ENCODE peak calls at places on chromosomes 13 and 19, in seven cellular contexts. One of them, this sample, is unnamed.

GRCh38 chr13:53197424-53197823 is 168.8 kb downstream of the OLFM4 start:
- DNase-seq in breast epithelium: no peak
- DNase-seq in upper lobe of left lung: no peak
- DNase-seq in esophagus squamous epithelium: no peak
- DNase-seq in stomach: no peak
- DNase-seq in Peyer's patch: no peak
- DNase-seq in ovary: no peak
- DNase-seq in this sample: no peak

GRCh38 chr13:60679928-60680693 is 283.1 kb downstream of the TDRD3 start:
- DNase-seq in breast epithelium: no peak
- DNase-seq in upper lobe of left lung: no peak
- DNase-seq in esophagus squamous epithelium: no peak
- DNase-seq in stomach: no peak
- DNase-seq in Peyer's patch: no peak
- DNase-seq in ovary: no peak
- DNase-seq in this sample: no peak

GRCh38 chr19:40374084-40374483 is 15.9 kb downstream of the HIPK4 start:
- DNase-seq in breast epithelium: no peak
- DNase-seq in upper lobe of left lung: no peak
- DNase-seq in esophagus squamous epithelium: no peak
- DNase-seq in stomach: no peak
- DNase-seq in Peyer's patch: no peak
- DNase-seq in ovary: no peak
- DNase-seq in this sample: no peak

GRCh38 chr19:7013678-7014077 is 7.6 kb downstream of the MBD3L2B start:
- DNase-seq in breast epithelium: no peak
- DNase-seq in upper lobe of left lung: no peak
- DNase-seq in esophagus squamous epithelium: no peak
- DNase-seq in stomach: no peak
- DNase-seq in Peyer's patch: no peak
- DNase-seq in ovary: no peak
- DNase-seq in this sample: no peak

GRCh38 chr19:55156202-55157063 is 1.1 kb downstream of the TNNI3 start:
- DNase-seq in breast epithelium: no peak
- DNase-seq in upper lobe of left lung: peak
- DNase-seq in esophagus squamous epithelium: no peak
- DNase-seq in stomach: peak
- DNase-seq in Peyer's patch: peak
- DNase-seq in ovary: no peak
- DNase-seq in this sample: peak

GRCh38 chr19:6476155-6476895 is 5.3 kb downstream of the DENND1C start:
- DNase-seq in breast epithelium: peak
- DNase-seq in upper lobe of left lung: peak
- DNase-seq in esophagus squamous epithelium: no peak
- DNase-seq in stomach: peak
- DNase-seq in Peyer's patch: peak
- DNase-seq in ovary: peak
- DNase-seq in this sample: peak

GRCh38 chr13:113597386-113598080 is 13.0 kb downstream of the TFDP1 start:
- DNase-seq in breast epithelium: no peak
- DNase-seq in upper lobe of left lung: peak
- DNase-seq in esophagus squamous epithelium: no peak
- DNase-seq in stomach: no peak
- DNase-seq in Peyer's patch: no peak
- DNase-seq in ovary: no peak
- DNase-seq in this sample: no peak

GRCh38 chr13:42001580-42001979 is 40.7 kb upstream of the VWA8 start:
- DNase-seq in breast epithelium: no peak
- DNase-seq in upper lobe of left lung: peak
- DNase-seq in esophagus squamous epithelium: no peak
- DNase-seq in stomach: no peak
- DNase-seq in Peyer's patch: no peak
- DNase-seq in ovary: peak
- DNase-seq in this sample: no peak

GRCh38 chr19:48121909-48122371 is 11.3 kb upstream of the PLA2G4C start:
- DNase-seq in breast epithelium: peak
- DNase-seq in upper lobe of left lung: peak
- DNase-seq in esophagus squamous epithelium: no peak
- DNase-seq in stomach: no peak
- DNase-seq in Peyer's patch: no peak
- DNase-seq in ovary: no peak
- DNase-seq in this sample: no peak

GRCh38 chr13:77001963-77002587 is 10.2 kb downstream of the CLN5 start:
- DNase-seq in breast epithelium: no peak
- DNase-seq in upper lobe of left lung: no peak
- DNase-seq in esophagus squamous epithelium: no peak
- DNase-seq in stomach: no peak
- DNase-seq in Peyer's patch: no peak
- DNase-seq in ovary: no peak
- DNase-seq in this sample: no peak

GRCh38 chr19:9132422-9132821 is 5.7 kb upstream of the OR7G3 start:
- DNase-seq in breast epithelium: no peak
- DNase-seq in upper lobe of left lung: no peak
- DNase-seq in esophagus squamous epithelium: no peak
- DNase-seq in stomach: no peak
- DNase-seq in Peyer's patch: no peak
- DNase-seq in ovary: no peak
- DNase-seq in this sample: no peak

GRCh38 chr19:35272122-35272715 is 3.5 kb downstream of the USF2 start:
- DNase-seq in breast epithelium: no peak
- DNase-seq in upper lobe of left lung: no peak
- DNase-seq in esophagus squamous epithelium: no peak
- DNase-seq in stomach: no peak
- DNase-seq in Peyer's patch: no peak
- DNase-seq in ovary: no peak
- DNase-seq in this sample: no peak

GRCh38 chr13:31310781-31311180 is 111.0 kb downstream of the B3GLCT start:
- DNase-seq in breast epithelium: peak
- DNase-seq in upper lobe of left lung: no peak
- DNase-seq in esophagus squamous epithelium: no peak
- DNase-seq in stomach: no peak
- DNase-seq in Peyer's patch: no peak
- DNase-seq in ovary: no peak
- DNase-seq in this sample: no peak

GRCh38 chr13:110826861-110827672 is 87.8 kb downstream of the ANKRD10 start:
- DNase-seq in breast epithelium: no peak
- DNase-seq in upper lobe of left lung: no peak
- DNase-seq in esophagus squamous epithelium: no peak
- DNase-seq in stomach: peak
- DNase-seq in Peyer's patch: no peak
- DNase-seq in ovary: no peak
- DNase-seq in this sample: peak

GRCh38 chr19:54952591-54953344 is 5.4 kb upstream of the NLRP7 start:
- DNase-seq in breast epithelium: no peak
- DNase-seq in upper lobe of left lung: peak
- DNase-seq in esophagus squamous epithelium: no peak
- DNase-seq in stomach: no peak
- DNase-seq in Peyer's patch: no peak
- DNase-seq in ovary: no peak
- DNase-seq in this sample: no peak

GRCh38 chr13:33575378-33575777 is 242.6 kb upstream of the RFC3 start:
- DNase-seq in breast epithelium: no peak
- DNase-seq in upper lobe of left lung: no peak
- DNase-seq in esophagus squamous epithelium: no peak
- DNase-seq in stomach: no peak
- DNase-seq in Peyer's patch: no peak
- DNase-seq in ovary: no peak
- DNase-seq in this sample: no peak

GRCh38 chr19:47210689-47211316 is 20.2 kb downstream of the BBC3 start:
- DNase-seq in breast epithelium: peak
- DNase-seq in upper lobe of left lung: peak
- DNase-seq in esophagus squamous epithelium: no peak
- DNase-seq in stomach: peak
- DNase-seq in Peyer's patch: peak
- DNase-seq in ovary: peak
- DNase-seq in this sample: peak

GRCh38 chr13:31968473-31968872 is 63.1 kb upstream of the FRY start:
- DNase-seq in breast epithelium: no peak
- DNase-seq in upper lobe of left lung: peak
- DNase-seq in esophagus squamous epithelium: no peak
- DNase-seq in stomach: peak
- DNase-seq in Peyer's patch: peak
- DNase-seq in ovary: no peak
- DNase-seq in this sample: peak

GRCh38 chr13:76425930-76426329 is 460.3 kb downstream of the KCTD12 start:
- DNase-seq in breast epithelium: no peak
- DNase-seq in upper lobe of left lung: no peak
- DNase-seq in esophagus squamous epithelium: no peak
- DNase-seq in stomach: no peak
- DNase-seq in Peyer's patch: no peak
- DNase-seq in ovary: no peak
- DNase-seq in this sample: no peak

GRCh38 chr13:74324338-74324737 is 190.1 kb upstream of the KLF12 start:
- DNase-seq in breast epithelium: no peak
- DNase-seq in upper lobe of left lung: no peak
- DNase-seq in esophagus squamous epithelium: no peak
- DNase-seq in stomach: no peak
- DNase-seq in Peyer's patch: no peak
- DNase-seq in ovary: no peak
- DNase-seq in this sample: no peak

GRCh38 chr13:74322562-74322961 is 188.4 kb upstream of the KLF12 start:
- DNase-seq in breast epithelium: no peak
- DNase-seq in upper lobe of left lung: no peak
- DNase-seq in esophagus squamous epithelium: no peak
- DNase-seq in stomach: no peak
- DNase-seq in Peyer's patch: no peak
- DNase-seq in ovary: no peak
- DNase-seq in this sample: no peak

GRCh38 chr13:74316531-74316930 is 182.3 kb upstream of the KLF12 start:
- DNase-seq in breast epithelium: no peak
- DNase-seq in upper lobe of left lung: no peak
- DNase-seq in esophagus squamous epithelium: no peak
- DNase-seq in stomach: no peak
- DNase-seq in Peyer's patch: no peak
- DNase-seq in ovary: no peak
- DNase-seq in this sample: no peak

GRCh38 chr13:74325106-74325505 is 190.9 kb upstream of the KLF12 start:
- DNase-seq in breast epithelium: no peak
- DNase-seq in upper lobe of left lung: no peak
- DNase-seq in esophagus squamous epithelium: no peak
- DNase-seq in stomach: no peak
- DNase-seq in Peyer's patch: no peak
- DNase-seq in ovary: peak
- DNase-seq in this sample: peak

DNA sequence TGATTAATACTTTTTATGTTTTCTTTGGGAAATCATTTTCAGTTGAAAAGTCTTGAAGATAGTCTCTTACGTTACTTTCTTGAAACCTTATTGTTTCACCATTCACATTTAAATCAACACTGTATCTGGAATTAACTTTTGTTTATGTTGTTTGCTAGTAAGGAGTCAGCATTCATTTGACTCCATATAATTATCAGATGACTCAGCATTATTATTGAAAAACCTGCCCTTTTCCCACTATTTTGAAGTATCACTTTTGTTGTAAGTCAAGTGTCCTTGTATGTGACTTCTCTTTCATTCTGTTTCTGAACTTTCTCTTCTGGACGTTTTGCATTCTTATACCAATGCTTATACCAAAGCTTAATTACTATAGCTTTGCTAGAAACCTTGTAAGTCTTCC is 186.1 kb upstream of the KLF12 start:
- DNase-seq in breast epithelium: no peak
- DNase-seq in upper lobe of left lung: no peak
- DNase-seq in esophagus squamous epithelium: no peak
- DNase-seq in stomach: no peak
- DNase-seq in Peyer's patch: no peak
- DNase-seq in ovary: no peak
- DNase-seq in this sample: no peak
- TF ChIP-seq POLR2A in breast epithelium: no peak
- TF ChIP-seq POLR2A in upper lobe of left lung: no peak
- TF ChIP-seq POLR2A in esophagus squamous epithelium: no peak
- TF ChIP-seq POLR2A in stomach: no peak
- TF ChIP-seq POLR2A in Peyer's patch: no peak
- TF ChIP-seq POLR2A in ovary: no peak
- TF ChIP-seq POLR2A in this sample: no peak

DNA sequence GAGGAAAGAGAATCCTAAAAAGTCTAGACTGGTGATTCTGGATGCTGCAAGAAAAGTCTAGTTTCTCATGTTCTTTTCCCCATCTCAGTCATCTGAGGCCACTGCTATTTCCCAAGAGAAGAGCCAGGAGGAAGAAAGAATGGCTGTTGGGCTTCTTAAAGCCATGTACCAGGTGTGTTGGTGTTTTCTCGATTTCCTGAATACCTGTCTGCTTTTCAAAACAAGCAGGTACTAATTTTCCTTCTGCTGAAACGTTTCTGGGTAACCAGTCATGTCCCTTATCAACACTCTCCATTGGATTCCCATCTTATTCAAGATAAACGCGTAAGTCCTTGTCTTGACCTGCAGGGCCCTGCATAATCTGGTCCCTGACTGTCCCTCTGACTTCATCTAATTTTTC is 1.1 kb downstream of the ZNF570 start:
- DNase-seq in breast epithelium: no peak
- DNase-seq in upper lobe of left lung: no peak
- DNase-seq in esophagus squamous epithelium: no peak
- DNase-seq in stomach: no peak
- DNase-seq in Peyer's patch: no peak
- DNase-seq in ovary: no peak
- DNase-seq in this sample: no peak
- H3K4me3 ChIP-seq in breast epithelium: peak
- H3K4me3 ChIP-seq in upper lobe of left lung: no peak
- H3K4me3 ChIP-seq in esophagus squamous epithelium: peak
- H3K4me3 ChIP-seq in stomach: peak
- H3K4me3 ChIP-seq in Peyer's patch: peak
- H3K4me3 ChIP-seq in ovary: no peak
- H3K4me3 ChIP-seq in this sample: no peak

DNA sequence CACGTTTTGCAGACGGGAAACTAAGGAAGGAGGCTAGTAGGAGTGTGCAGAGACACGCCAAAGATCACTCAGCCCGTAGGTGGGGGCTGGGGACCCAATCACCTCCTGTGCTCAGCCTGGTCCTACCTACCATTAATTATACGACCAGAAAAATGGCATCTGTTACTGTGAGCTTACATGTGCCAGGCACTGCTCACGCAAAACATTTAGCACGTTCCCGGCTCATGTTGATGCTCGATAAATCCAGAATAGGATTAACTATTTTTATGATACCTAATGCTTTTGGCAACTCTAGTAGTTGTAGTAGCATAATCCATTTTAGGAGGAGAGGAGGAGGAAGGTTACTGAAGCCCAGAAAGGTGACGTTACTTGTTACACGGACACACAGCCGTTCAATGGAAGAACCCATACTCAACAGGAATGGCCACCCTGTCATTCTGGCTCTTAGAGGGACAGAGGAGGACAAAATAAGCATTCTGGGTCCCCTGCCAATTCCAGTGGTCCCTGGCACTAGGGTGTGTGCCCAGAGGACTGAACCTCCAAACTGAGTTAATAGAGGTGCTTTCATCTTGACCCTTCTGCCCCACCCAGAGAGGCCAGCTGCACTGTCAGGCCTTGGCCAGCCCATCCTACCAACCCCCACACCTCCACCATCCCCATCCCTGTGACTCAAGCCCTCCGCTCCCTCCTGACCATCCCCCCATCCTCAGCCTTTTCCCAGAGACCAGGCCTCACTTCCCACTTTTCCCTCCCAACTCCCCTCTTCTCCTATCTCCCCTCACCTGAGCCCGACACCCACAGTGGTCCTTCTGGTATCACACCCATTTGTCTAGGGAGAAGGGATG is 5.0 kb upstream of the EML2 start:
- DNase-seq in breast epithelium: no peak
- DNase-seq in upper lobe of left lung: no peak
- DNase-seq in esophagus squamous epithelium: no peak
- DNase-seq in stomach: no peak
- DNase-seq in Peyer's patch: no peak
- DNase-seq in ovary: no peak
- DNase-seq in this sample: no peak
- H3K27ac ChIP-seq in breast epithelium: no peak
- H3K27ac ChIP-seq in upper lobe of left lung: no peak
- H3K27ac ChIP-seq in esophagus squamous epithelium: no peak
- H3K27ac ChIP-seq in stomach: no peak
- H3K27ac ChIP-seq in Peyer's patch: no peak
- H3K27ac ChIP-seq in ovary: no peak
- H3K27ac ChIP-seq in this sample: no peak

GRCh38 chr19:12796146-12797071 is 5.1 kb downstream of the JUNB start:
- DNase-seq in breast epithelium: peak
- DNase-seq in upper lobe of left lung: peak
- DNase-seq in esophagus squamous epithelium: no peak
- DNase-seq in stomach: peak
- DNase-seq in Peyer's patch: peak
- DNase-seq in ovary: peak
- DNase-seq in this sample: peak
- TF ChIP-seq POLR2A in breast epithelium: peak
- TF ChIP-seq POLR2A in upper lobe of left lung: no peak
- TF ChIP-seq POLR2A in esophagus squamous epithelium: no peak
- TF ChIP-seq POLR2A in stomach: no peak
- TF ChIP-seq POLR2A in Peyer's patch: peak
- TF ChIP-seq POLR2A in ovary: peak
- TF ChIP-seq POLR2A in this sample: peak

This sample was measured in body of pancreas.